ENCODE peak calls at places on chromosomes 2 and 18, in five cellular contexts. One of them, this sample, is unnamed.

GRCh38 chr18:13444430-13445240 is 226.1 kb downstream of the LDLRAD4 start:
- DNase-seq in hepatocyte: no peak
- DNase-seq in transverse colon: no peak
- DNase-seq in AG04449: no peak
- DNase-seq in cardiac fibroblast: no peak
- DNase-seq in this sample: no peak

GRCh38 chr2:128605931-128606330 is 287.3 kb upstream of the HS6ST1 start:
- DNase-seq in hepatocyte: no peak
- DNase-seq in transverse colon: no peak
- DNase-seq in AG04449: no peak
- DNase-seq in cardiac fibroblast: no peak
- DNase-seq in this sample: no peak

GRCh38 chr2:187263675-187264580 is 184.1 kb downstream of the CALCRL start:
- DNase-seq in hepatocyte: no peak
- DNase-seq in transverse colon: no peak
- DNase-seq in AG04449: no peak
- DNase-seq in cardiac fibroblast: peak; percentile 8
- DNase-seq in this sample: no peak

GRCh38 chr2:8096484-8096883 is 585.4 kb upstream of the ID2 start:
- DNase-seq in hepatocyte: no peak
- DNase-seq in transverse colon: no peak
- DNase-seq in AG04449: no peak
- DNase-seq in cardiac fibroblast: no peak
- DNase-seq in this sample: no peak

GRCh38 chr18:35123811-35124210 is 82.6 kb downstream of the MAPRE2 start:
- DNase-seq in hepatocyte: no peak
- DNase-seq in transverse colon: no peak
- DNase-seq in AG04449: no peak
- DNase-seq in cardiac fibroblast: no peak
- DNase-seq in this sample: no peak

GRCh38 chr2:201936817-201937216 is 96.8 kb upstream of the FZD7 start:
- DNase-seq in hepatocyte: peak; percentile 84
- DNase-seq in transverse colon: peak; percentile 23
- DNase-seq in AG04449: no peak
- DNase-seq in cardiac fibroblast: no peak
- DNase-seq in this sample: no peak

GRCh38 chr2:65554765-65555561 is 122.6 kb upstream of the SPRED2 start:
- DNase-seq in hepatocyte: no peak
- DNase-seq in transverse colon: no peak
- DNase-seq in AG04449: no peak
- DNase-seq in cardiac fibroblast: no peak
- DNase-seq in this sample: no peak

GRCh38 chr2:234136461-234136860 is 86.0 kb downstream of the SPP2 start:
- DNase-seq in hepatocyte: peak; percentile 37
- DNase-seq in transverse colon: no peak
- DNase-seq in AG04449: no peak
- DNase-seq in cardiac fibroblast: no peak
- DNase-seq in this sample: no peak

GRCh38 chr2:162075689-162076132 is 1.7 kb upstream of the DPP4 start:
- DNase-seq in hepatocyte: no peak
- DNase-seq in transverse colon: no peak
- DNase-seq in AG04449: no peak
- DNase-seq in cardiac fibroblast: peak; percentile 40
- DNase-seq in this sample: no peak

GRCh38 chr2:30185175-30185574 is 38.4 kb downstream of the YPEL5 start:
- DNase-seq in hepatocyte: peak; percentile 45
- DNase-seq in transverse colon: no peak
- DNase-seq in AG04449: peak; percentile 17
- DNase-seq in cardiac fibroblast: peak; percentile 25
- DNase-seq in this sample: no peak

GRCh38 chr18:48992133-48992532 is 41.4 kb upstream of the SMAD7 start:
- DNase-seq in hepatocyte: no peak
- DNase-seq in transverse colon: no peak
- DNase-seq in AG04449: no peak
- DNase-seq in cardiac fibroblast: no peak
- DNase-seq in this sample: no peak

GRCh38 chr2:235579128-235579527 is 85.3 kb downstream of the AGAP1 start:
- DNase-seq in hepatocyte: no peak
- DNase-seq in transverse colon: no peak
- DNase-seq in AG04449: no peak
- DNase-seq in cardiac fibroblast: no peak
- DNase-seq in this sample: no peak

GRCh38 chr18:8938817-8939216 is 163.7 kb upstream of the NDUFV2 start:
- DNase-seq in hepatocyte: no peak
- DNase-seq in transverse colon: no peak
- DNase-seq in AG04449: no peak
- DNase-seq in cardiac fibroblast: no peak
- DNase-seq in this sample: no peak

GRCh38 chr18:60978338-60978737 is 354.9 kb upstream of the CDH20 start:
- DNase-seq in hepatocyte: peak; percentile 5
- DNase-seq in transverse colon: no peak
- DNase-seq in AG04449: peak; percentile 65
- DNase-seq in cardiac fibroblast: peak; percentile 64
- DNase-seq in this sample: peak; percentile 14

GRCh38 chr2:218881744-218882462 is 1.3 kb downstream of the WNT10A start:
- DNase-seq in hepatocyte: no peak
- DNase-seq in transverse colon: no peak
- DNase-seq in AG04449: no peak
- DNase-seq in cardiac fibroblast: no peak
- DNase-seq in this sample: no peak
- H3K4me3 ChIP-seq in hepatocyte: no peak overlapping the region
- H3K4me3 ChIP-seq in transverse colon: no peak overlapping the region
- H3K4me3 ChIP-seq in AG04449: no peak overlapping the region
- H3K4me3 ChIP-seq in cardiac fibroblast: no peak overlapping the region
- H3K4me3 ChIP-seq in this sample: no peak overlapping the region

GRCh38 chr18:23331091-23331920 is 121.8 kb upstream of the RIOK3 start:
- DNase-seq in hepatocyte: peak; percentile 34
- DNase-seq in transverse colon: no peak
- DNase-seq in AG04449: no peak
- DNase-seq in cardiac fibroblast: no peak
- DNase-seq in this sample: no peak
- TF ChIP-seq CTCF in hepatocyte: no peak
- TF ChIP-seq CTCF in transverse colon: no peak
- TF ChIP-seq CTCF in AG04449: no peak
- TF ChIP-seq CTCF in cardiac fibroblast: no peak
- TF ChIP-seq CTCF in this sample: no peak

DNA sequence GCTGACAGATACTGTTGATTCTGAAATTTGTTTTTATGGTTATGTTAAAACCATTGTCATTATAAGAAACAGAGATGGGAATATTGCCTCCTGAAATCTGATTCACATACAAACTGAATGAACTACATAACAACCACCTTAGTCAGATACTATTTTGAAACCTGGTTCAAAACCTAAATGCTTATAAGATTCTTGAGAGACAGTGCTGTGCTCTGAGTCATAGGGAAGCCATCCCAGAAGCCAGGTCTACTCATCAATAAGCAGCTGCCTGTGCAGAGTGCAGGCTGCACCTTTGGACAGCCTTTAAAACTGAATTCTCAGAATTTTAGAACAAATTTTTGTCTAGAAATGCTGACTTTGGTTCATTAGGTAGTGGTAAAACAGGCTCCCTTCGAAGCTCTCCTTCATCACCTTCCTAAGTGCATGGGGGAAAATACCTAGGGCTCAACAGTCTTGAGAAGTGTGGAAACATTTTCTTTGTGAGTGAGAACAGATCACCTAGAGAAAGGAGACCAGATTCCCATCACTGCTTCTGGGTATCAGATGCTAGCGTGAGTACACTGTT is at the start of gene SERPINB7:
- DNase-seq in hepatocyte: peak; percentile 9
- DNase-seq in transverse colon: no peak
- DNase-seq in AG04449: peak; percentile 63
- DNase-seq in cardiac fibroblast: no peak
- DNase-seq in this sample: peak; percentile 71
- H3K4me3 ChIP-seq in hepatocyte: no peak within 1 kb of the TSS
- H3K4me3 ChIP-seq in transverse colon: no peak within 1 kb of the TSS
- H3K4me3 ChIP-seq in AG04449: no peak within 1 kb of the TSS
- H3K4me3 ChIP-seq in cardiac fibroblast: no peak within 1 kb of the TSS
- H3K4me3 ChIP-seq in this sample: no peak within 1 kb of the TSS

DNA sequence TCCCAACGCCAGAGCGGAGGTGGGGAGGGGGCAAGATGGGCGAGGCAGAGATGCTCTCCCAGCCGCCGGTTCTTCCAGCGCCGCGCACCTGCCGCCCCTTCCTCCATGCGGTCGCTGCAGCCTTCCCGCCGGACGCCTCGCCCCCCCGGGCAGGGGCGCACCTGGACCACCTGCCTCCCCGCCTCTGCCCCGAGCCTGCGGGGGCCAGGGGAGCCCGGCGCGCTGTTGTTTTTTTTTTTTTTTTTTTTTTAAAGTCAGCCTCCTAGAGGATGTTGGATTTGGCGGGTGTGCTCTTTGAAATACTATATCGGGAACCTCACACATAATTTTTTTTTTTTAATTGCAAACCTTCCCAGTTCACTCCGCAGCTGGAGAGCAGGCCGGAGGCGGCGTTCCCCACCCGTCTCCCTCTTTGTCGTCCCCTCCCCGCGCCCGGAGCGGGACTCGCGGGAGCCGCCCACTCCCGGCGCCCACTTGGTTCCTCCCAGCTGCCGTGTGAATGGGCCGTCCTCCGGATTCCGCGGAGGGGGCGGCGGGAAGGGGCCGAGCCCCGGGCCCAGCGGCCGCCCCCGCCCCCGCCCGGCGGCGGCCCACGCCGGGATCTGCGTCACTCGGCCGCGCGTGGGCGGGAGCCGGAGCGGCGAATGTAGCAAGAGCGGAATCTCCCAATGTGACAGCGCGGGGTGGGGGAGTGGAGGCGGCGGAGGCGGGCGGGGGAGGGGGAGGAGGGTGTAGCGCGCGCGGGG is 421 bp upstream of the NAB1 start:
- DNase-seq in hepatocyte: peak; percentile 94
- DNase-seq in transverse colon: peak; percentile 89
- DNase-seq in AG04449: peak; percentile 23
- DNase-seq in cardiac fibroblast: peak; percentile 96
- DNase-seq in this sample: peak; percentile 43
- TF ChIP-seq CTCF in hepatocyte: no peak
- TF ChIP-seq CTCF in transverse colon: no peak
- TF ChIP-seq CTCF in AG04449: no peak
- TF ChIP-seq CTCF in cardiac fibroblast: no peak
- TF ChIP-seq CTCF in this sample: no peak

GRCh38 chr2:11753886-11754704 is 7.7 kb downstream of the LPIN1 start:
- DNase-seq in hepatocyte: no peak
- DNase-seq in transverse colon: peak; percentile 65
- DNase-seq in AG04449: no peak
- DNase-seq in cardiac fibroblast: peak; percentile 65
- DNase-seq in this sample: no peak
- H3K4me3 ChIP-seq in hepatocyte: no peak overlapping the region
- H3K4me3 ChIP-seq in transverse colon: no peak overlapping the region
- H3K4me3 ChIP-seq in AG04449: no peak overlapping the region
- H3K4me3 ChIP-seq in cardiac fibroblast: no peak overlapping the region
- H3K4me3 ChIP-seq in this sample: no peak overlapping the region